ENCODE peak calls at places on chromosomes 5 and 9, in eight cellular contexts. G is body of pancreas, A is tibial nerve, B is Peyer's patch, S is A549, E is HCT116, N is HepG2, C is GM12878. O is an unnamed sample. For H3K4me1, the result is how much of the 10 kb centered on the place peaks cover.

GRCh38 chr5:41191249-41191648 is 22.1 kb downstream of the C6 start:
- DNase-seq in G (no peak), A (no peak), B (no peak), S (no peak), E (no peak), N (no peak), C (no peak), O (no peak)

GRCh38 chr9:114385412-114386181 is 2.2 kb downstream of the AKNA start:
- DNase-seq in G (peak), A (peak), B (peak), S (peak), E (peak), N (peak), C (peak), O (peak)

GRCh38 chr5:154288145-154288544 is 97.6 kb downstream of the GALNT10 start:
- DNase-seq in G (peak), A (peak), B (no peak), S (no peak), E (no peak), N (peak), C (no peak), O (no peak)

GRCh38 chr5:78576376-78576775 is 72.2 kb downstream of the LHFPL2 start:
- DNase-seq in G (no peak), A (no peak), B (no peak), S (no peak), E (no peak), N (no peak), C (no peak), O (no peak)

GRCh38 chr9:134820901-134821300 is 59.7 kb upstream of the FCN2 start:
- DNase-seq in G (no peak), A (no peak), B (no peak), S (no peak), E (no peak), N (no peak), C (no peak), O (no peak)

GRCh38 chr9:108205276-108205675 is 650.5 kb downstream of the ACTL7B start:
- DNase-seq in G (no peak), A (no peak), B (no peak), S (no peak), E (no peak), N (no peak), C (no peak), O (no peak)

GRCh38 chr5:1294839-1295649 is at the start of gene TERT:
- DNase-seq in G (no peak), A (no peak), B (peak), S (peak), E (no peak), N (no peak), C (no peak), O (no peak)

GRCh38 chr5:143554194-143554717 is 150.8 kb upstream of the NR3C1 start:
- DNase-seq in G (no peak), A (no peak), B (no peak), S (peak), E (no peak), N (no peak), C (no peak), O (no peak)

GRCh38 chr9:89639367-89639795 is 34.6 kb downstream of the GADD45G start:
- DNase-seq in G (no peak), A (peak), B (no peak), S (no peak), E (no peak), N (no peak), C (no peak), O (peak)

GRCh38 chr9:79977510-79978197 is 405.9 kb downstream of the TLE4 start:
- DNase-seq in G (no peak), A (no peak), B (no peak), S (no peak), E (no peak), N (no peak), C (no peak), O (no peak)

GRCh38 chr5:141475625-141476131 is at the start of gene PCDHGC3:
- DNase-seq in G (peak), A (peak), B (peak), S (peak), E (no peak), N (peak), C (peak), O (peak)

GRCh38 chr5:40676643-40677333 is 2.9 kb upstream of the PTGER4 start:
- DNase-seq in G (peak), A (no peak), B (no peak), S (no peak), E (no peak), N (no peak), C (no peak), O (no peak)

GRCh38 chr5:126745259-126745992 is 31.5 kb upstream of the LMNB1 start:
- DNase-seq in G (no peak), A (no peak), B (no peak), S (no peak), E (no peak), N (no peak), C (no peak), O (no peak)

GRCh38 chr5:14908195-14908594 is 36.6 kb upstream of the ANKH start:
- DNase-seq in G (no peak), A (no peak), B (no peak), S (peak), E (no peak), N (no peak), C (no peak), O (no peak)

GRCh38 chr5:73434461-73434860 is 14.1 kb downstream of the FOXD1 start:
- DNase-seq in G (no peak), A (no peak), B (no peak), S (no peak), E (no peak), N (no peak), C (no peak), O (no peak)

GRCh38 chr9:89523948-89524347 is 26.0 kb upstream of the SEMA4D start:
- DNase-seq in G (no peak), A (no peak), B (peak), S (no peak), E (no peak), N (no peak), C (no peak), O (no peak)

GRCh38 chr5:62582198-62582597 is 3.6 kb downstream of the LRRC70 start:
- DNase-seq in G (no peak), A (no peak), B (no peak), S (no peak), E (no peak), N (no peak), C (no peak), O (no peak)

GRCh38 chr5:150144211-150144801 is 11.3 kb downstream of the PDGFRB start:
- DNase-seq in G (peak), A (peak), B (no peak), S (no peak), E (no peak), N (no peak), C (no peak), O (no peak)

GRCh38 chr5:150146862-150147579 is 8.6 kb downstream of the PDGFRB start:
- DNase-seq in G (no peak), A (no peak), B (no peak), S (no peak), E (no peak), N (no peak), C (no peak), O (no peak)

GRCh38 chr5:150147580-150148407 is 7.9 kb downstream of the PDGFRB start:
- DNase-seq in G (no peak), A (no peak), B (no peak), S (no peak), E (no peak), N (no peak), C (no peak), O (no peak)

GRCh38 chr5:150144876-150145275 is 10.8 kb downstream of the PDGFRB start:
- DNase-seq in G (no peak), A (no peak), B (no peak), S (no peak), E (no peak), N (no peak), C (no peak), O (no peak)

DNA sequence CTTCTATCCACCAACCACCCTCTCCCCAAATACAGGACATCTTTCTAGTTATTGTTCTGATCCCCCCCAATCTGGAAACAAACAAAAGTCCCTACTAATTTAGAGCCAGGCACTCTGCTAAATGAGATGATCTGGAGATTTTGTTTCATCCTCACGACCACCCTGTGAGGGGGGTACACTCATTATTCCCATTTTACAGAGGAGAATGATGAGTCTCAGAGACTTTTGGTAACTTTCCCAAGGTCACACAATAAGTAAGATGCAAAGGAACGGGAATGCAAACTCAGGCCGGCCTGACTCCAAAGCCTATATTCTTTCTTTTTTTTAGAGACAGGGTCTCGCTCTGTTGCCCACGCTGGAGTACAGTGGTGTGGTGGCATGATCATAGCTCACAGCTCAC is 9.4 kb downstream of the PDGFRB start:
- DNase-seq in G (no peak), A (no peak), B (no peak), S (no peak), E (no peak), N (no peak), C (no peak), O (no peak)
- H3K4me1 ChIP-seq in G (under half), A (half or more), B (under half), S (under half), E (under half), N (half or more), C (under half), O (under half)

DNA sequence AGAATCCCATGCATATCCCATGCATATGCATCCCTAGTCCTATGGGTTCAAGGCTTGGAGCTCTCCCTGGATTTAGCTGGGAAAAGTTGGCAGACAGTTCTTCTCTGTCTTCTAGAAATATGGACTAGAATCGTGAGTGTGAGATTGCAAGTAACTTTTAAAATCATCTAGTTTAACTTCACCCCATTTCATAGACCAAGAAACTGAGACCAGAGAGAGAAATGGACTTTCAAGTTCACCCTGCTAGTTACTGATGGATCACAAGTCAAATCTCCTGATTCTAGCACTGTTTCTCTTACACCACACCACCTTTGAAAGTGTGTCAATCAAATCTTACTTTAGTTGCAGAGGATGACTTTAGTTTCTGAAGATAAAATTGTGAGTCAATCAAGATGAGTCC is 13.4 kb downstream of the TGFBI start:
- DNase-seq in G (no peak), A (no peak), B (no peak), S (no peak), E (no peak), N (no peak), C (no peak), O (no peak)
- TF ChIP-seq POLR2A in G (no peak), A (no peak), B (no peak), S (no peak), E (no peak), N (no peak), C (no peak), O (no peak)

GRCh38 chr9:38058452-38059232 is 10.4 kb downstream of the SHB start:
- DNase-seq in G (no peak), A (no peak), B (no peak), S (no peak), E (no peak), N (no peak), C (no peak), O (no peak)
- H3K4me1 ChIP-seq in G (half or more), A (under half), B (under half), S (half or more), E (under half), N (half or more), C (under half), O (half or more)

GRCh38 chr9:137276757-137277328 is 683 bp upstream of the TOR4A start:
- DNase-seq in G (peak), A (peak), B (peak), S (peak), E (no peak), N (peak), C (no peak), O (peak)

GRCh38 chr9:137278061-137278912 is 761 bp downstream of the TOR4A start:
- DNase-seq in G (no peak), A (no peak), B (peak), S (no peak), E (no peak), N (no peak), C (no peak), O (peak)

GRCh38 chr9:137278913-137279711 is 1.6 kb downstream of the TOR4A start:
- DNase-seq in G (no peak), A (no peak), B (no peak), S (no peak), E (no peak), N (no peak), C (no peak), O (no peak)

GRCh38 chr9:137275937-137276756 is 1.4 kb upstream of the TOR4A start:
- DNase-seq in G (no peak), A (no peak), B (no peak), S (no peak), E (no peak), N (no peak), C (no peak), O (peak)

GRCh38 chr9:137277329-137278041 is at the start of gene TOR4A:
- DNase-seq in G (peak), A (peak), B (peak), S (peak), E (peak), N (peak), C (peak), O (peak)
- TF ChIP-seq POLR2A in G (peak), A (no peak), B (peak), S (peak), E (peak), N (no peak), C (no peak), O (peak)

DNA sequence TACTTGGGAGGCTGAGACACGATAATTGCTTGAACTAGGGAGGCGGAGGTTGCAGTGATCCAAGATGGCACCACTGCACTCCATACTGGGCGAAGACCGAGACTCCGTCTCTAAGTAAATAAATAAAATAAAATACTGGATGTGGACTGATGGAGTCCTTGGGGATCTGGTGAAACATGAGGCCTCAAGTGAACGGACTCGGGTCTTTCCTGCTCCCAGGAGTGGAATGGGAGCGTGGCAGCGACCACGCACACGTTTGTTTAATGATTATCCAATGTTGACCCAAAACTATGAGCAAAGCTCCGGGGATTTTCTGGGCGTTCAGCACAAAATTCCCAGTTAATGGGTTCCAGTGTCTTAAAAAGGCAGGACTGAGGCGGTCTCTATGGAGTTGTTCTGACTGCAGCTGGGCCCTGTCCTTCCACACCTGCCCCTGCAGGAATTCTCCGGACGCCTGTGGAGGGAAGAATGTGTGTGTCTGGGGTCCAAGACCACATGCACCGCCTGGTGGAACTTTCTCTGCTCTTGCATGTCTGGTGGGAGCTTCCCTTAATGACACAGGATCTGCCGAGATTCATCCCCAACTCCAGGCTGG is 26.6 kb downstream of the NEK6 start:
- DNase-seq in G (peak), A (no peak), B (no peak), S (peak), E (no peak), N (peak), C (no peak), O (no peak)
- H3K4me1 ChIP-seq in G (half or more), A (half or more), B (under half), S (half or more), E (under half), N (half or more), C (half or more), O (half or more)

GRCh38 chr5:35852084-35852734 is 4.5 kb upstream of the IL7R start:
- DNase-seq in G (no peak), A (no peak), B (no peak), S (peak), E (no peak), N (no peak), C (peak), O (no peak)
- TF ChIP-seq POLR2A in G (no peak), A (no peak), B (no peak), S (no peak), E (no peak), N (no peak), C (no peak), O (no peak)

GRCh38 chr9:91164724-91165520 is 196.8 kb downstream of the AUH start:
- DNase-seq in G (peak), A (no peak), B (peak), S (peak), E (peak), N (peak), C (no peak), O (peak)
- H3K4me1 ChIP-seq in G (under half), A (under half), B (under half), S (under half), E (under half), N (under half), C (under half), O (under half)

DNA sequence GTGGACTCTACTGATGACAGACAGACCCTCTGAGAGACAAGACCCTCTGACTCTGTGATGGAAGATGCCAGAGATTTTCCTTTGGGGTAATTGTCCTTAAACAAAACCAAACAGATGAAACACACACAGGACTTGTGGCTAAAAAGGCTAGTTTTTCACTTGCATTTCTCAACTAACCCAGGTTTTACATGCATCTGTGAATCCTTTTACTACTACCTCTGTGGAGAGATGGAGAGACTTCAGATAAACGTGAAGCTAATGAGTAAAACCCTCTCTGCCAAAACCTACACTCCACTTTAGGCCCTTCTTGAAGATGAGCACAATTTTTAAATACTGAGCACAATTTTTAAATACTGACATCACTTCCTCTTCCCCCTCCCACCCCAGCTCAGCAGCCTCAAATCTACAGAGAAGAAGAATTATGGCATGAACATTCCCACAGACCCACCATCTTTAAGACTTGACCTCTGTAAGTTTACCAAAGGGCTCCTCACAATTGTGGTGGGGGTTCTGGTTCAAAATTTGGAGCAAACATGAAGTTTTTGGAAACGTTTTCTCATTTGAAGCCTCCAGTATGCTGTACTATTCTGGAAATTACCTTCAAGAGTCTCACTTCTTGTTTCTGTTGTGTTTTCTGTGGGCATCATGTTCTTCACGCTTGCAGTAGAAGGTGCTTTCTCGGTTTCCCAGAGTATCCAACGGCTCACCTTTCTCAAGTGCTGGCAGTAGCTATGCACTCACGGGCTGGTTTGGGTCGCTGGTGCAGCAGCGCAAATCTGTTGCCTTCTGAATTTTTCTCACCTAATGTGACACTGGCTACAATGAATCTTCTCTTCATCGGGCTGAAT is 42.7 kb downstream of the ACER2 start:
- DNase-seq in G (no peak), A (no peak), B (no peak), S (no peak), E (no peak), N (no peak), C (peak), O (no peak)
- TF ChIP-seq POLR2A in G (no peak), A (no peak), B (no peak), S (no peak), E (no peak), N (no peak), C (peak), O (no peak)

GRCh38 chr9:95440447-95440846 is 76.3 kb downstream of the PTCH1 start:
- DNase-seq in G (no peak), A (no peak), B (no peak), S (no peak), E (no peak), N (no peak), C (no peak), O (no peak)

GRCh38 chr9:95441081-95441480 is 75.7 kb downstream of the PTCH1 start:
- DNase-seq in G (no peak), A (no peak), B (no peak), S (no peak), E (no peak), N (no peak), C (no peak), O (no peak)

GRCh38 chr9:95437559-95437958 is 79.2 kb downstream of the PTCH1 start:
- DNase-seq in G (no peak), A (no peak), B (no peak), S (no peak), E (no peak), N (no peak), C (no peak), O (no peak)

GRCh38 chr9:95436416-95436815 is 80.4 kb downstream of the PTCH1 start:
- DNase-seq in G (no peak), A (no peak), B (no peak), S (no peak), E (no peak), N (no peak), C (no peak), O (no peak)

GRCh38 chr9:95438958-95439357 is 77.8 kb downstream of the PTCH1 start:
- DNase-seq in G (no peak), A (no peak), B (no peak), S (no peak), E (no peak), N (no peak), C (no peak), O (no peak)
- H3K4me1 ChIP-seq in G (under half), A (under half), B (under half), S (under half), E (under half), N (under half), C (under half), O (under half)

DNA sequence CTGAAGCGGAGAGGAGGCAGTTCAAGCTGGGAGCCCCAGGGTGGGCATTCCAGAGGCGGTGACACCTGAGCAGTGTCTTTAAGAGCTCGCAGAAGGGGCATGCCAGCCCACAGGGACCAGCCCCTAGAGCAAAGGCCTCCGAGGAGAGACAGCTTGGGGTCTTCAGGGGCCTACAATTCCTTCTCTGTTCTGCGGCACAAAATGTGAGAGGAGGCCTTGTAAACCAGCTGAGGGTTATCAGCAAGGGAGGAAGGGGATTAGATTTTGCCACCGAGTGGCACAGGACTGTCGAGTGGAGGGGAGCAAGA is 505 bp upstream of the SIGMAR1 start:
- DNase-seq in G (no peak), A (no peak), B (no peak), S (no peak), E (no peak), N (no peak), C (no peak), O (no peak)
- TF ChIP-seq POLR2A in G (no peak), A (no peak), B (no peak), S (no peak), E (no peak), N (no peak), C (no peak), O (no peak)

O was measured in right lobe of liver.